ENCODE peak calls at places on chromosomes 4 and X, in eight cellular contexts. V is cardiac muscle cell, H is aorta, F is fibroblast of lung, P is neuronal stem cell, J is left lung, Y is mesendoderm, D is neural progenitor cell. Z is an unnamed sample. For H3K36me3, the result is how much of the 10 kb centered on the place peaks cover.

GRCh38 chr4:113810906-113811305 is 49.4 kb upstream of the CAMK2D start:
- DNase-seq in V (peak), H (no peak), F (peak), P (no peak), J (no peak), Y (no peak), D (no peak), Z (no peak)

GRCh38 chr4:78634011-78634664 is 82.6 kb downstream of the ANXA3 start:
- DNase-seq in V (no peak), H (peak), F (no peak), P (no peak), J (no peak), Y (no peak), D (no peak), Z (no peak)

GRCh38 chr4:150647008-150647407 is 65.1 kb downstream of the MAB21L2 start:
- DNase-seq in V (no peak), H (no peak), F (peak), P (no peak), J (no peak), Y (no peak), D (no peak), Z (no peak)

GRCh38 chr4:152820073-152820472 is 40.3 kb downstream of the ARFIP1 start:
- DNase-seq in V (no peak), H (no peak), F (no peak), P (no peak), J (no peak), Y (no peak), D (no peak), Z (no peak)

GRCh38 chr4:67744561-67745283 is 9.5 kb downstream of the GNRHR start:
- DNase-seq in V (no peak), H (no peak), F (no peak), P (no peak), J (no peak), Y (no peak), D (no peak), Z (no peak)

GRCh38 chrX:101417981-101418841 is 10.2 kb downstream of the HNRNPH2 start:
- DNase-seq in V (peak), H (peak), F (peak), P (peak), J (peak), Y (peak), D (peak), Z (peak)

GRCh38 chr4:16884673-16885460 is 13.6 kb downstream of the LDB2 start:
- DNase-seq in V (no peak), H (no peak), F (no peak), P (no peak), J (no peak), Y (peak), D (no peak), Z (no peak)

GRCh38 chr4:22490718-22491330 is 25.0 kb downstream of the ADGRA3 start:
- DNase-seq in V (no peak), H (no peak), F (no peak), P (no peak), J (no peak), Y (peak), D (no peak), Z (no peak)

GRCh38 chr4:102815981-102816380 is 11.4 kb downstream of the UBE2D3 start:
- DNase-seq in V (peak), H (no peak), F (peak), P (peak), J (no peak), Y (peak), D (no peak), Z (no peak)

GRCh38 chr4:140523370-140523856 is 555 bp upstream of the ELMOD2 start:
- DNase-seq in V (no peak), H (no peak), F (no peak), P (no peak), J (no peak), Y (no peak), D (no peak), Z (no peak)

GRCh38 chr4:74545488-74545887 is 100.6 kb downstream of the AREG start:
- DNase-seq in V (peak), H (peak), F (no peak), P (no peak), J (peak), Y (no peak), D (no peak), Z (no peak)

GRCh38 chr4:159328766-159329165 is 225.9 kb downstream of the RAPGEF2 start:
- DNase-seq in V (no peak), H (no peak), F (peak), P (no peak), J (no peak), Y (no peak), D (no peak), Z (no peak)

GRCh38 chr4:15457401-15458201 is 12.1 kb upstream of the CC2D2A start:
- DNase-seq in V (peak), H (no peak), F (peak), P (no peak), J (no peak), Y (peak), D (peak), Z (peak)

GRCh38 chrX:141468940-141469339 is 115.6 kb downstream of the SPANXA1 start:
- DNase-seq in V (peak), H (no peak), F (peak), P (no peak), J (no peak), Y (no peak), D (no peak), Z (no peak)

GRCh38 chrX:54198262-54198661 is 15.2 kb upstream of the FAM120C start:
- DNase-seq in V (peak), H (no peak), F (no peak), P (no peak), J (no peak), Y (peak), D (no peak), Z (no peak)

GRCh38 chr4:139984459-139984858 is 169.5 kb downstream of the MAML3 start:
- DNase-seq in V (no peak), H (no peak), F (no peak), P (no peak), J (no peak), Y (no peak), D (no peak), Z (no peak)

GRCh38 chrX:135086197-135086854 is 34.0 kb downstream of the ETDB start:
- DNase-seq in V (peak), H (no peak), F (peak), P (peak), J (no peak), Y (peak), D (peak), Z (peak)

GRCh38 chr4:26858947-26859401 is 1.7 kb upstream of the STIM2 start:
- DNase-seq in V (no peak), H (no peak), F (no peak), P (no peak), J (no peak), Y (no peak), D (no peak), Z (no peak)

GRCh38 chrX:133722756-133723155 is 262.6 kb downstream of the GPC3 start:
- DNase-seq in V (no peak), H (no peak), F (no peak), P (no peak), J (no peak), Y (no peak), D (no peak), Z (no peak)

GRCh38 chr4:129342820-129343219 is 246.9 kb downstream of the C4orf33 start:
- DNase-seq in V (peak), H (no peak), F (peak), P (no peak), J (no peak), Y (no peak), D (no peak), Z (no peak)

GRCh38 chr4:48008021-48008596 is 8.4 kb downstream of the CNGA1 start:
- DNase-seq in V (no peak), H (no peak), F (no peak), P (peak), J (no peak), Y (peak), D (peak), Z (no peak)

GRCh38 chr4:4541040-4541631 is 712 bp downstream of the STX18 start:
- DNase-seq in V (peak), H (peak), F (peak), P (no peak), J (no peak), Y (peak), D (no peak), Z (no peak)

GRCh38 chrX:48466696-48467095 is 3.4 kb downstream of the SLC38A5 start:
- DNase-seq in V (no peak), H (no peak), F (no peak), P (no peak), J (no peak), Y (peak), D (no peak), Z (peak)

GRCh38 chr4:120399846-120400245 is 333.2 kb upstream of the MAD2L1 start:
- DNase-seq in V (no peak), H (no peak), F (peak), P (no peak), J (no peak), Y (no peak), D (no peak), Z (no peak)

GRCh38 chr4:139469869-139470268 is 15.9 kb downstream of the RAB33B start:
- DNase-seq in V (no peak), H (no peak), F (no peak), P (no peak), J (no peak), Y (no peak), D (no peak), Z (no peak)

GRCh38 chr4:1479454-1479853 is 73.2 kb upstream of the NKX1-1 start:
- DNase-seq in V (no peak), H (no peak), F (no peak), P (no peak), J (no peak), Y (no peak), D (no peak), Z (peak)

GRCh38 chr4:137623013-137623412 is 90.7 kb upstream of the PCDH18 start:
- DNase-seq in V (peak), H (no peak), F (peak), P (peak), J (no peak), Y (no peak), D (peak), Z (no peak)

GRCh38 chr4:140127422-140127821 is 26.6 kb downstream of the MAML3 start:
- DNase-seq in V (no peak), H (no peak), F (no peak), P (no peak), J (no peak), Y (no peak), D (no peak), Z (no peak)

GRCh38 chr4:78518551-78518950 is 33.0 kb upstream of the ANXA3 start:
- DNase-seq in V (peak), H (no peak), F (no peak), P (no peak), J (no peak), Y (no peak), D (no peak), Z (no peak)

GRCh38 chr4:162229670-162230069 is 65.9 kb upstream of the FSTL5 start:
- DNase-seq in V (no peak), H (no peak), F (no peak), P (no peak), J (no peak), Y (no peak), D (no peak), Z (no peak)

GRCh38 chrX:50813843-50814661 is at the start of gene SHROOM4:
- DNase-seq in V (peak), H (peak), F (peak), P (peak), J (peak), Y (peak), D (peak), Z (peak)

GRCh38 chr4:99536148-99536728 is 25.4 kb downstream of the C4orf17 start:
- DNase-seq in V (no peak), H (no peak), F (peak), P (no peak), J (no peak), Y (no peak), D (no peak), Z (no peak)

GRCh38 chrX:153829549-153829798 is 870 bp downstream of the PDZD4 start:
- DNase-seq in V (no peak), H (no peak), F (no peak), P (no peak), J (no peak), Y (no peak), D (no peak), Z (peak)

GRCh38 chr4:83028976-83029375 is 6.0 kb upstream of the COPS4 start:
- DNase-seq in V (no peak), H (no peak), F (no peak), P (no peak), J (no peak), Y (no peak), D (no peak), Z (no peak)

GRCh38 chr4:77193511-77194236 is 36.7 kb downstream of the CCNG2 start:
- DNase-seq in V (no peak), H (peak), F (no peak), P (no peak), J (peak), Y (peak), D (peak), Z (peak)

DNA sequence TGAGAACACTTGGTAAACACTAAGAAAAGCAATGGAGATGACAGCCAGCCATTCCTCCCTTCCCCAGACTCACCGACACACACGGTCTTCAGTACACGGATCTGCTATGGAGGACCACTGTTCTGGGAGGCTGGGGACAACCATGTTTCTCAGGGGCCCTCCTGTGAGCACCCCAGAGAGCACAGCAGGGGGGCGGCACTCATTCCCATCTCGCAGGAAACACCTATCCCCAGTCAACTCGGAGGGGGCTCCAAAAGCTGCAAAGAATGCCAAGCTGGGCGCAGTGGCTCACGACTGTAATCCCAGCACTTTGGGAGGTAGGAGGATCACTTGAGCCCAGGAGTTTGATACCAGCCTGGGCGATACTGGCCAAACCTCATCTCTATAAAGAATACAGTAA is 172.1 kb downstream of the AFAP1 start:
- DNase-seq in V (no peak), H (peak), F (no peak), P (no peak), J (no peak), Y (no peak), D (no peak), Z (no peak)
- H3K36me3 ChIP-seq in V (under half), H (under half), F (under half), P (under half), J (under half), Y (under half), D (under half), Z (under half)

DNA sequence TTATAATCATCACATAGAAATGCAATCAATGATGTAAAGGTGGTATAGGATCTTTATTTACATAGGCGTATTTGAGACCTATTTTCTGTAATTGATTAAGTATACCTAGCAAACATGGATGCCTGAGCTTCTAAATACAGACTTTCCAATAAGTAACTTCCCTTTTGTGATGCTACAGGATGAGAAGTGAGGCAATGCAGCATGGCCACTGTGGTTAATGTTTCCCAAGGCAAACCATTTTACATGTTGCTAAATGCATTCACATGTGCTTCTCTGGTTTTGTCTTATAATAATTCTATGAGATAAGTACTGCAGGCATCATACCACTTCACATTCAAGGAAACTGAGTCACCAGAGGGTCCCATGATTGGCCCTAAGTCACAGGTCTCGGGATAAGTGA is 35.7 kb upstream of the NKX3-2 start:
- DNase-seq in V (no peak), H (no peak), F (no peak), P (no peak), J (no peak), Y (no peak), D (no peak), Z (no peak)
- H3K36me3 ChIP-seq in V (half or more), H (under half), F (under half), P (half or more), J (under half), Y (under half), D (under half), Z (under half)

GRCh38 chr4:3174371-3175338 is 74.3 kb upstream of the MSANTD1 start:
- DNase-seq in V (no peak), H (no peak), F (no peak), P (no peak), J (no peak), Y (peak), D (no peak), Z (no peak)
- H3K36me3 ChIP-seq in V (under half), H (under half), F (under half), P (half or more), J (under half), Y (under half), D (under half), Z (under half)

GRCh38 chr4:6125103-6125651 is 75.2 kb downstream of the JAKMIP1 start:
- DNase-seq in V (no peak), H (no peak), F (no peak), P (no peak), J (no peak), Y (no peak), D (no peak), Z (no peak)

GRCh38 chr4:6123976-6124375 is 76.4 kb downstream of the JAKMIP1 start:
- DNase-seq in V (no peak), H (no peak), F (no peak), P (no peak), J (no peak), Y (no peak), D (no peak), Z (no peak)

GRCh38 chr4:6128221-6128871 is 72.0 kb downstream of the JAKMIP1 start:
- DNase-seq in V (no peak), H (peak), F (no peak), P (peak), J (no peak), Y (no peak), D (peak), Z (no peak)

GRCh38 chr4:6124386-6125102 is 75.8 kb downstream of the JAKMIP1 start:
- DNase-seq in V (no peak), H (no peak), F (no peak), P (no peak), J (no peak), Y (no peak), D (no peak), Z (no peak)

DNA sequence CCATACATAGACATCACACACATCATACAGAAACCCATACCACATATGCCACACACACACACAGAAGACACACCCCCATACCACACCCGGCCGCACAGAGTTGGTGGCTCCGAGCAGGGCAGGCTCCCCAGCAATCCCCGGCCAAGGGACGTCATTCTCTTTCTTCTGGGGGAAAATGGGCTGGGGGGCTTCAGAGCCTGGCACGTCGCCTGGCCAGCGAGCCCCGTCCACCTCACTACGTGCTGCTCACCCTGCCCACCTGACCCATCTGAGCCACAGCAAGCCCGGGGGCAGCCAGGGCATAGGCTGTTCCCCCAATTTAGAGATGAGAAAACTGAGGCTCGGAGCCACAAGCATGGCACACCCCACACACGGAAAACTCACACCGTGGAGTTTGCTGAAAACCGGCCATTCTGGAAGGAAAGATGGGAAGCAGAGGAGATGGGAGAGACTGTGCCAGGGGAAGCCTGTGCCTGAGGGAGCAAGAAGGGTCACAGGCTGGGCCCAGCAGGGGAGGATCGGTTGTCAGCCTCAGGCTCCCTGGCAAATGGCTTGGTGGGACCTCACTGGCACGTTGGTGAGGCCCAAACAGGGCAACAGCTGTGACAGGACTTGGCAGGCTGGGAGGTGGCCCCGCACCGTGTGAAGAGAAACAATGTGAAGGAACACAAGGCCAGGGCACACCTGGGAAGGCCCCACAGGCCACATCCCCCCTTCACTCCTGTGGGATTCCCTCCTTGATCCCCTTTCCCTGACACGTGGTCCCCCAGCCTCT is 73.2 kb downstream of the JAKMIP1 start:
- DNase-seq in V (no peak), H (peak), F (no peak), P (no peak), J (no peak), Y (no peak), D (no peak), Z (no peak)
- H3K36me3 ChIP-seq in V (under half), H (under half), F (under half), P (under half), J (under half), Y (under half), D (under half), Z (under half)

GRCh38 chr4:3227878-3228675 is 20.9 kb upstream of the MSANTD1 start:
- DNase-seq in V (no peak), H (peak), F (peak), P (no peak), J (peak), Y (no peak), D (no peak), Z (no peak)
- H3K36me3 ChIP-seq in V (under half), H (under half), F (under half), P (half or more), J (under half), Y (under half), D (under half), Z (under half)